ENCODE peak calls at places on chromosomes 3 and 15, in seven cellular contexts. C, K, T, B, F, N and E are unnamed samples.

GRCh38 chr15:76099388-76099787 is 39.6 kb downstream of the TMEM266 start:
- DNase-seq in F (no peak), T (no peak), K (no peak), B (no peak), N (no peak), C (no peak), E (no peak)

GRCh38 chr3:117665311-117665710 is 955.7 kb downstream of the TUSC7 start:
- DNase-seq in B (no peak), N (no peak), T (no peak), K (no peak), C (no peak), F (peak; percentile 30), E (no peak)

GRCh38 chr3:188270423-188270972 is 116.5 kb downstream of the LPP start:
- DNase-seq in C (no peak), F (peak; percentile 73), K (peak; percentile 68), T (no peak), N (no peak), B (no peak), E (peak; percentile 95)

GRCh38 chr3:188241072-188241471 is 87.1 kb downstream of the LPP start:
- DNase-seq in N (peak; percentile 68), B (no peak), T (no peak), K (no peak), F (no peak), C (no peak), E (peak; percentile 72)

GRCh38 chr3:8596706-8597514 is 47.7 kb downstream of the SSUH2 start:
- DNase-seq in B (no peak), N (no peak), K (peak; percentile 88), T (no peak), C (no peak), F (peak; percentile 84), E (no peak)

GRCh38 chr3:169913270-169913780 is 2.0 kb downstream of the SAMD7 start:
- DNase-seq in K (no peak), C (no peak), F (no peak), T (no peak), N (no peak), B (no peak), E (no peak)

GRCh38 chr3:115270849-115271248 is 123.8 kb upstream of the ZBTB20 start:
- DNase-seq in K (no peak), B (no peak), F (no peak), N (no peak), T (no peak), C (no peak), E (no peak)

GRCh38 chr3:178443634-178444033 is 92.6 kb upstream of the KCNMB2 start:
- DNase-seq in K (peak; percentile 33), B (no peak), C (peak; percentile 25), F (peak; percentile 34), T (no peak), N (peak; percentile 22), E (peak; percentile 11)

GRCh38 chr3:171788546-171789351 is 21.5 kb downstream of the PLD1 start:
- DNase-seq in C (peak; percentile 60), K (peak; percentile 94), N (peak; percentile 52), B (no peak), F (peak; percentile 94), T (no peak), E (peak; percentile 98)

GRCh38 chr3:113310960-113311359 is 99.6 kb downstream of the BOC start:
- DNase-seq in T (no peak), K (no peak), F (no peak), N (no peak), B (no peak), C (no peak), E (no peak)

GRCh38 chr3:115217678-115218451 is 70.8 kb upstream of the ZBTB20 start:
- DNase-seq in N (peak; percentile 67), C (peak; percentile 60), T (no peak), B (no peak), K (peak; percentile 68), F (peak; percentile 73), E (peak; percentile 68)